ENCODE peak calls at places on chromosomes 5 and 9, in seven cellular contexts. T is fibroblast of lung, S is HTR-8/SVneo, O is A549, I is IMR-90, F is HT1080, U is iPS-NIHi11. V is an unnamed sample.

GRCh38 chr5:3010301-3010952 is 258.9 kb upstream of the IRX2 start:
- DNase-seq in T (no peak), S (no peak), O (no peak), I (no peak), F (no peak), U (no peak), V (no peak)

GRCh38 chr5:83553000-83553486 is 81.5 kb downstream of the VCAN start:
- DNase-seq in T (peak; percentile 57), S (no peak), O (no peak), I (peak; percentile 22), F (no peak), U (no peak), V (no peak)

GRCh38 chr5:80781356-80781755 is 126.6 kb upstream of the DHFR start:
- DNase-seq in T (peak; percentile 17), S (no peak), O (no peak), I (peak; percentile 61), F (peak; percentile 88), U (no peak), V (no peak)

GRCh38 chr9:38058452-38059232 is 10.4 kb downstream of the SHB start:
- DNase-seq in T (no peak), S (no peak), O (no peak), I (no peak), F (no peak), U (no peak), V (no peak)

GRCh38 chr9:23638837-23639426 is 187.1 kb downstream of the ELAVL2 start:
- DNase-seq in T (no peak), S (peak; percentile 7), O (no peak), I (no peak), F (peak; percentile 66), U (no peak), V (no peak)

GRCh38 chr5:35153375-35153932 is 76.8 kb downstream of the PRLR start:
- DNase-seq in T (no peak), S (no peak), O (no peak), I (no peak), F (no peak), U (no peak), V (no peak)

GRCh38 chr5:73591102-73591695 is 25.7 kb downstream of the UTP15 start:
- DNase-seq in T (peak; percentile 93), S (peak; percentile 65), O (peak; percentile 64), I (peak; percentile 90), F (peak; percentile 83), U (peak; percentile 65), V (no peak)

GRCh38 chr5:150801117-150801927 is 22.8 kb downstream of the SMIM3 start:
- DNase-seq in T (peak; percentile 85), S (peak; percentile 64), O (peak; percentile 59), I (peak; percentile 77), F (peak; percentile 62), U (peak; percentile 66), V (no peak)

GRCh38 chr5:149767278-149767550 is 37.1 kb downstream of the PPARGC1B start:
- DNase-seq in T (no peak), S (no peak), O (no peak), I (no peak), F (no peak), U (no peak), V (no peak)

GRCh38 chr9:137042751-137043727 is 2.9 kb downstream of the NPDC1 start:
- DNase-seq in T (no peak), S (no peak), O (no peak), I (no peak), F (no peak), U (no peak), V (no peak)

GRCh38 chr5:10063997-10064396 is 185.7 kb downstream of the ATPSCKMT start:
- DNase-seq in T (no peak), S (no peak), O (no peak), I (no peak), F (no peak), U (no peak), V (no peak)

GRCh38 chr9:68844623-68845612 is 139.9 kb downstream of the PIP5K1B start:
- DNase-seq in T (peak; percentile 21), S (no peak), O (peak; percentile 16), I (peak; percentile 8), F (no peak), U (peak; percentile 62), V (no peak)

GRCh38 chr9:113995963-113996362 is 82.1 kb downstream of the AMBP start:
- DNase-seq in T (no peak), S (no peak), O (no peak), I (no peak), F (no peak), U (no peak), V (no peak)

GRCh38 chr9:129422032-129422842 is 198.7 kb downstream of the C9orf50 start:
- DNase-seq in T (no peak), S (no peak), O (no peak), I (no peak), F (no peak), U (no peak), V (no peak)

GRCh38 chr5:72106922-72107873 is at the start of gene MAP1B:
- DNase-seq in T (peak; percentile 58), S (peak; percentile 59), O (peak; percentile 67), I (peak; percentile 73), F (peak; percentile 80), U (peak; percentile 89), V (peak; percentile 45)

GRCh38 chr9:113992276-113992951 is 85.7 kb downstream of the AMBP start:
- DNase-seq in T (no peak), S (no peak), O (no peak), I (no peak), F (no peak), U (no peak), V (no peak)

GRCh38 chr5:14665110-14665822 is 748 bp downstream of the OTULIN start:
- DNase-seq in T (no peak), S (peak; percentile 62), O (peak; percentile 46), I (no peak), F (peak; percentile 55), U (peak; percentile 44), V (no peak)

GRCh38 chr5:143116817-143117216 is 286.7 kb downstream of the NR3C1 start:
- DNase-seq in T (no peak), S (no peak), O (no peak), I (no peak), F (no peak), U (no peak), V (no peak)

GRCh38 chr5:135059000-135059923 is 25.2 kb upstream of the PITX1 start:
- DNase-seq in T (no peak), S (no peak), O (no peak), I (no peak), F (no peak), U (no peak), V (no peak)

GRCh38 chr9:129597355-129598088 is 23.4 kb downstream of the C9orf50 start:
- DNase-seq in T (peak; percentile 81), S (no peak), O (peak; percentile 61), I (peak; percentile 65), F (no peak), U (peak; percentile 62), V (peak; percentile 78)

GRCh38 chr5:36733183-36733582 is 126.8 kb downstream of the SLC1A3 start:
- DNase-seq in T (no peak), S (no peak), O (no peak), I (no peak), F (no peak), U (no peak), V (no peak)

GRCh38 chr5:78699565-78700143 is 51.1 kb upstream of the LHFPL2 start:
- DNase-seq in T (peak; percentile 81), S (peak; percentile 76), O (peak; percentile 76), I (peak; percentile 97), F (peak; percentile 100), U (no peak), V (no peak)

GRCh38 chr5:111061618-111062017 is 9.9 kb upstream of the TSLP start:
- DNase-seq in T (no peak), S (no peak), O (no peak), I (no peak), F (no peak), U (no peak), V (no peak)

GRCh38 chr5:96794757-96795156 is 13.0 kb downstream of the ERAP1 start:
- DNase-seq in T (no peak), S (no peak), O (no peak), I (no peak), F (no peak), U (no peak), V (no peak)

GRCh38 chr9:93346240-93347112 is 105.0 kb upstream of the FAM120A start:
- DNase-seq in T (peak; percentile 4), S (no peak), O (no peak), I (no peak), F (no peak), U (peak; percentile 71), V (no peak)

V was measured in mesothelial cell of epicardium.